ENCODE peak calls at places on chromosomes 11 and 22, in four cellular contexts. P is GM12878, M is HepG2, C is right atrium auricular region. W is an unnamed sample. For H3K4me1, the result is how much of the 10 kb centered on the place peaks cover.

GRCh38 chr22:21951931-21952465 is 650 bp downstream of the PPM1F start:
- DNase-seq in P (no peak), M (no peak), C (peak), W (peak)

GRCh38 chr22:48860557-48860956 is 967.1 kb downstream of the BRD1 start:
- DNase-seq in P (no peak), M (no peak), C (no peak), W (no peak)

GRCh38 chr11:132920391-132921095 is 611.8 kb downstream of the OPCML start:
- DNase-seq in P (no peak), M (no peak), C (no peak), W (no peak)

GRCh38 chr11:83751041-83751440 is 464.9 kb upstream of the CCDC90B start:
- DNase-seq in P (no peak), M (no peak), C (no peak), W (no peak)

GRCh38 chr11:75577198-75577597 is 15.1 kb downstream of the SERPINH1 start:
- DNase-seq in P (no peak), M (no peak), C (no peak), W (peak)

GRCh38 chr11:43904737-43905515 is 24.3 kb downstream of the ALKBH3 start:
- DNase-seq in P (no peak), M (no peak), C (no peak), W (no peak)

GRCh38 chr22:37626144-37626543 is 13.3 kb upstream of the SH3BP1 start:
- DNase-seq in P (no peak), M (no peak), C (peak), W (no peak)

GRCh38 chr22:49303061-49303735 is 524.5 kb downstream of the BRD1 start:
- DNase-seq in P (no peak), M (no peak), C (peak), W (no peak)

GRCh38 chr11:26677566-26677965 is 44.3 kb downstream of the SLC5A12 start:
- DNase-seq in P (no peak), M (no peak), C (no peak), W (no peak)

GRCh38 chr11:120785576-120785975 is 238.3 kb upstream of the TBCEL start:
- DNase-seq in P (no peak), M (no peak), C (peak), W (no peak)

GRCh38 chr11:120793150-120793549 is 230.8 kb upstream of the TBCEL start:
- DNase-seq in P (no peak), M (no peak), C (no peak), W (peak)

GRCh38 chr11:120786206-120786735 is 237.6 kb upstream of the TBCEL start:
- DNase-seq in P (no peak), M (no peak), C (peak), W (no peak)

GRCh38 chr11:120792306-120792705 is 231.6 kb upstream of the TBCEL start:
- DNase-seq in P (no peak), M (no peak), C (no peak), W (no peak)

GRCh38 chr11:120789391-120789790 is 234.5 kb upstream of the TBCEL start:
- DNase-seq in P (no peak), M (no peak), C (no peak), W (no peak)
- TF ChIP-seq CTCF in P (no peak), M (no peak), C (no peak), W (no peak)

GRCh38 chr22:20262582-20263147 is 5.5 kb downstream of the RTN4R start:
- DNase-seq in P (no peak), M (no peak), C (no peak), W (no peak)

GRCh38 chr22:20267441-20268288 is 453 bp downstream of the RTN4R start:
- DNase-seq in P (no peak), M (no peak), C (no peak), W (peak)

GRCh38 chr22:20268289-20268349 is at the start of gene RTN4R:
- DNase-seq in P (no peak), M (no peak), C (no peak), W (no peak)

GRCh38 chr22:20261848-20262581 is 6.1 kb downstream of the RTN4R start:
- DNase-seq in P (no peak), M (no peak), C (no peak), W (no peak)

DNA sequence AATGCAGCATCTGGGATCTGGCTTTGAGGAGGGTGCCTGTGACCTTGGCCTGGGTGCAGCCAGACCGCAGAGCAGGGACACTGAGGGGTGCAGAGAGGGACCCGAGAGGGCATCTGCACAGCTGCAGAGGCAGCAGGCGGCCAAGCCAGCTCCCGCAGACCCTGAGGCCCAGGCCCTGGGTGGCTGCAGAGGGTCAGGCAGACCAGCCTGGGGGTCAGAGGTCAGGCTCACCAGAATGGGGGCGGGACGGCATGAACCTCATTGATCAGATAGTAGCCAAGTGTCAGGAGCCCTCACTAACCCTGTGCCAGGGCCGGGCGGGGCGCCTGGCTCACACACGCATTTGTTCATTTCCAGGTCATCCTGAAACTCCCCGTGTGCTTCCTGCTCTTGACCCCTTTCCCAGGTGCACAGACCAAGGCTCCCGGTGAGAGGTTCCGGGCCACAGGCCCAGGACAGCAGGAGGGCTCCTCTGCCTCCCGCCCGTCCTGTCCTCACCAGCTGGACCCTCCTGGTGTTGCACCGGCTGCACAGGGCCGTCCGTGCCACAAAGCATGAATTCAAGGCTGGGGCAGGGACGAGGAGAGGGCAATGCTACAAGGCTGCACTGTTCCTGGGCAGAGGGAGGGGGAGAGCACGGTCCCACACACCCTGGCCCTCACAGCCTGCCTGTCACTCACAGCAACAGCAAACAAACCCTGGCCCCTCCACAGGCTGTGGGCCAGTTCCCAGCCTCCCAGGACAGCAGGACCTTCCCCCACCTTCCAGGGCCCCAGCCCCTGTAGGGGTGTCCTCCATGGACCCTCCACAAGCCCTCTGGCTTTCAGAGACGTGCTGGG is 3.3 kb downstream of the RTN4R start:
- DNase-seq in P (no peak), M (peak), C (no peak), W (no peak)
- H3K4me1 ChIP-seq in P (under half), M (under half), C (under half), W (under half)

GRCh38 chr11:117096140-117096972 is 1.9 kb downstream of the SIK3 start:
- DNase-seq in P (peak), M (peak), C (no peak), W (no peak)
- TF ChIP-seq CTCF in P (no peak), M (peak), C (no peak), W (no peak)

GRCh38 chr11:76795936-76796441 is 12.8 kb downstream of the TSKU start:
- DNase-seq in P (no peak), M (no peak), C (peak), W (no peak)
- H3K4me1 ChIP-seq in P (under half), M (half or more), C (under half), W (under half)

GRCh38 chr11:69912911-69913451 is 93.8 kb upstream of the FGF3 start:
- DNase-seq in P (no peak), M (no peak), C (no peak), W (peak)
- TF ChIP-seq CTCF in P (peak), M (peak), C (no peak), W (no peak)

GRCh38 chr11:1481861-1482441 is 4.6 kb downstream of the MOB2 start:
- DNase-seq in P (no peak), M (no peak), C (no peak), W (no peak)
- H3K4me1 ChIP-seq in P (under half), M (under half), C (under half), W (under half)

GRCh38 chr22:20179455-20180244 is 28.8 kb upstream of the CCDC188 start:
- DNase-seq in P (no peak), M (no peak), C (no peak), W (no peak)
- TF ChIP-seq CTCF in P (no peak), M (no peak), C (no peak), W (no peak)

DNA sequence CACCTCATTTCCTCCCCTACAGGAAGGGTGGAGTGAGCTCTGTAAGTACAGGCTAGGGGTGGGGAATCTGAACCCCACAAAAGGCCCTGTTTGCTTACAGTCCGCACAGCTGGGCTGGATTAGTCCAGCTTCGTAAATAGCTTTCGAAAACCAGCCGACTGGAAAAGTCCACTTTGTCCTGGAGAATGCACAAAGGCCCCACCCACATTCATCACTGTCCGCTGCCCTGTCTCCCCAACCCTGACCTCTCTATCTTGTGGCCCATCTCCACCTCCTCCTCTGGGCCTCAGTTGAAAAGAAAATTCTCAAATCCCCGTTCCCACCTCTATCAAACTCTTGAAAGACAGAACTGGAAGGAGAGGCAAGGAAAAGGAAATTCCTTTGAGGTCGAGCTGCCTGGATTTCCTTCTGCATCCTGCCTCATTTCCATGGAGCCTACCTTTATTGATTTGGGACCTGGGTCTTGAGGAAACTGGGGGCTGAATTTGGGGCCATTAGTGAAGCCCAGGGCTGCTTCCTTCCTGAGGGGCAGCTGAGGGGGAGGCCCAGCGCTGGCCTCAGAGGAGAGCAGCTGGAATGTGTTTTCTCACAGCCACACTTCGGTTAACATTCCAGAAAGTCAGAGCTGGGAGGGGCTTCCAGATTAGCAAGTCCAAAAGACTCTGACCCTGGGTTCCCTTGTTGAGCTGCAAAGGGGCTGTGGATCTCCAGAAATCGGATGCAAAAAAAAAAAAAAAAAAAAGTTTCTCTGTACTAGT is 147.6 kb downstream of the FBXO7 start:
- DNase-seq in P (no peak), M (peak), C (peak), W (no peak)
- H3K4me1 ChIP-seq in P (under half), M (half or more), C (under half), W (under half)